ENCODE peak calls at places on chromosomes 5 and 9, in seven cellular contexts. T is GM10248, W is PC-9, L is AG09319, X is tibial artery, G is body of pancreas, M is progenitor cell of endocrine pancreas. Y is an unnamed sample.

GRCh38 chr9:530681-531080 is 310.8 kb upstream of the DMRT1 start:
- DNase-seq in L (no peak), T (no peak), X (peak), W (peak), M (no peak), G (no peak), Y (peak)

GRCh38 chr5:17379188-17379951 is 118.7 kb upstream of the TAF11L2 start:
- DNase-seq in X (no peak), T (no peak), L (no peak), G (no peak), M (no peak), W (no peak), Y (no peak)

GRCh38 chr5:109917154-109917546 is 227.4 kb downstream of the MAN2A1 start:
- DNase-seq in W (no peak), M (no peak), L (no peak), G (no peak), X (no peak), T (no peak), Y (no peak)

GRCh38 chr5:74952406-74952805 is 86.2 kb upstream of the FAM169A start:
- DNase-seq in X (no peak), L (no peak), T (no peak), M (no peak), W (no peak), G (no peak), Y (no peak)

GRCh38 chr5:27328480-27328879 is 290.1 kb upstream of the CDH9 start:
- DNase-seq in G (no peak), X (no peak), W (no peak), M (no peak), L (no peak), T (no peak), Y (no peak)

GRCh38 chr9:127202461-127203139 is 62.0 kb upstream of the GARNL3 start:
- DNase-seq in M (no peak), L (no peak), X (no peak), W (no peak), G (no peak), T (no peak), Y (no peak)

GRCh38 chr5:50559955-50560354 is 106.5 kb upstream of the PARP8 start:
- DNase-seq in G (no peak), M (no peak), W (no peak), X (no peak), L (no peak), T (no peak), Y (no peak)

GRCh38 chr5:80686757-80687156 is 32.0 kb upstream of the DHFR start:
- DNase-seq in X (no peak), G (no peak), M (no peak), L (peak), T (no peak), W (no peak), Y (no peak)

GRCh38 chr5:44388504-44389409 is 463 bp downstream of the FGF10 start:
- DNase-seq in L (no peak), G (peak), T (no peak), X (peak), W (no peak), M (peak), Y (peak)

GRCh38 chr9:129836342-129837007 is 1.2 kb downstream of the USP20 start:
- DNase-seq in L (no peak), X (no peak), G (no peak), T (no peak), M (no peak), W (no peak), Y (peak)

DNA sequence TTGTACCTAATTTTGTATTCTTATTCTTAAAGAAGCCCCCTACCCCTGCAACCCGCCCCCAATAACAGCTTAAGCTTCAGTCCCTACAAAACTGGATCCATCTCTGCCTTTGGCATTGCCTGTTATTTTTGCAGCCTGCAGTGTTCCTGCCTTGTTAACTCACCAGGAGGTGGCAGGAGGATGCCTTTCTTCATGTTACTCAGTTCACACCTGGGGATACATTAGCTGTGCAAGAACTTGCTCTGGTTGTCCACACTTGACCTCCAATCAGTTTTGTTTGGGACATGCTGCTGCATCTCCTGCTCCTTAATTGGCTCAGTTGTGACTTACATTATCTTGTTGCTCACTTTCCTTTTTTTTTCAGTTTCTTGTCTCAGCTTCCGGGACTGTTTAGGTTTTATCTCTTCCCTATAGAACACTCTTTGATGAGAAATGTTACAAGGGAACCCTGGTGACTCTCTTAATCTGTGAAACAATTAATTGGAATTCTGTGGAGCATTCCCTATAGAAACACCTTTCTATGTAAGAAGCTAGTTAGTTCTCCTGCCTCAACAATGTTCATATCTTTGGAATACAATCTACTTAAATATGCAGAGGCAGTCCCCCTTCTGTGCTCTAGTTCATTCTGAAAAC is 467.7 kb upstream of the ACO1 start:
- DNase-seq in M (no peak), L (no peak), X (no peak), W (no peak), G (no peak), T (no peak), Y (no peak)
- TF ChIP-seq CTCF in M (peak), L (no peak), X (no peak), W (no peak), G (no peak), T (peak), Y (no peak)

DNA sequence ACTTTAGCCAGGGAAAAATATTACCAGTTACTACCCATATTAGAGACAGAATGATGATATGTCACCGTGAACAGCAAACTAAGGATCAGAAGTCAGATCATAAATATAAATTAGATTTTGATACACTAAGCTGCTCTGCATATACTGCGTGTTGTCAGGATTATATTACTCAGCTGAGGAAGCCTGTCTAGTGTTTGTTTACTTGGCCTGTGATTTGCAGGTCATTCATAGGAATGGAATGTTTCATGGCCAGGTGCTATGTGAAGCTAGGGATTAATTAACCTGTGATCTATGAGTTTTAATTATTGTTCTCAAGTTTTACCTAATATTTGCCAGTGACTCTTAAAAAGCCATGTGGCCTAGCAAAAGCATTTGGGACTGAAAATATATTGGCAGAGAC is 496.4 kb upstream of the GRIA1 start:
- DNase-seq in G (no peak), M (no peak), L (no peak), T (no peak), W (no peak), X (no peak), Y (no peak)
- TF ChIP-seq CTCF in G (no peak), M (no peak), L (no peak), T (no peak), W (no peak), X (no peak), Y (no peak)

GRCh38 chr5:96823060-96823459 is 15.3 kb upstream of the ERAP1 start:
- DNase-seq in G (no peak), M (no peak), W (no peak), T (no peak), X (no peak), L (no peak), Y (no peak)
- TF ChIP-seq CTCF in G (no peak), M (no peak), W (no peak), T (no peak), X (no peak), L (no peak), Y (no peak)

DNA sequence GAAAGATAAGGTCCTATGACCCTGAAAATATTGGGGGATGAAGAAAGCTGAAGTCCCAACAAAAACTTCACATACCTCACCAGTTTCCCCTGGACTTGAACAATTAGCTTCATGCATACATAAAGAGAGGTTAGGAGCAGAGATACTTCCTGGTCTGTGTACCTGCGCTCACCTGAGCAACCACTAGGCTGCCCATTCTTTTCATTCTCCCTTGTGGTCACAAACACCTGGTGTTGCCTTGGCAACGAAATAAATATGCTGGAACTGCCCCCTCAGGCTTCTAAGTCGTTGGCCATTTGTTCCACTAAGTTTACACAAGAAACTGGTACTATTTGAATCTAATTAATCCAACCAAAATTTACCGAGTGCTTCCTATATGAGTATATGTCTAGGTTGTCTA is 18.1 kb downstream of the OTP start:
- DNase-seq in G (no peak), X (no peak), L (no peak), W (peak), T (no peak), M (no peak), Y (no peak)
- TF ChIP-seq CTCF in G (no peak), X (no peak), L (no peak), W (peak), T (no peak), M (peak), Y (no peak)

DNA sequence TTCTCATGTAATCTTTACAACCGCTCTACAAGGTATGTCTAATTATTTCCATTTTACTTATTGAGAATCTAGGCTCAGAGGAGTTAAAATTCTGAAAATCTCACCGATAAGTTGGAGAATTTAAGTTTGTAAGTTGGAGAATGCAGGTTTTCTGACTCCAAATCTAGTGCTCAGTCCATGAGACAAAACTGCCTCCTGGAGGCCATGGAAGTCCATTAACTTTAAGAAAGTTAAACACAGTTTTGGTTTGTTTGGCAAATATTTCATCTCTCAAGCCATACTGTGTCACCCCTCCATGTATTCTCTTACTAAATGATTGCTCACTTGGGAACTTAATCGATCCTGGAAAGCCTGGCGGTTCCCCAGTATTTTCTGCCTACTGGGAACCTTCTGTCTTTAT is 52.6 kb downstream of the INIP start:
- DNase-seq in G (no peak), X (no peak), M (no peak), W (no peak), L (no peak), T (no peak), Y (no peak)
- TF ChIP-seq CTCF in G (peak), X (peak), M (no peak), W (peak), L (peak), T (peak), Y (peak)

GRCh38 chr9:18141681-18142080 is 332.3 kb upstream of the ADAMTSL1 start:
- DNase-seq in M (no peak), X (no peak), L (no peak), T (no peak), W (no peak), G (no peak), Y (no peak)

GRCh38 chr9:18137815-18138214 is 336.1 kb upstream of the ADAMTSL1 start:
- DNase-seq in X (no peak), M (no peak), W (no peak), T (no peak), L (no peak), G (no peak), Y (no peak)

GRCh38 chr9:18146329-18146728 is 327.6 kb upstream of the ADAMTSL1 start:
- DNase-seq in T (no peak), X (no peak), G (no peak), M (no peak), L (no peak), W (no peak), Y (no peak)

GRCh38 chr9:18138676-18139075 is 335.3 kb upstream of the ADAMTSL1 start:
- DNase-seq in T (no peak), M (no peak), G (no peak), W (no peak), L (no peak), X (no peak), Y (no peak)

GRCh38 chr9:18142964-18143363 is 331.0 kb upstream of the ADAMTSL1 start:
- DNase-seq in L (no peak), G (no peak), M (no peak), W (no peak), T (no peak), X (no peak), Y (no peak)
- TF ChIP-seq CTCF in L (no peak), G (peak), M (peak), W (no peak), T (no peak), X (no peak), Y (peak)

GRCh38 chr5:77867914-77868313 is 91.8 kb upstream of the TBCA start:
- DNase-seq in W (no peak), M (no peak), L (no peak), X (no peak), T (no peak), G (no peak), Y (no peak)
- TF ChIP-seq CTCF in W (no peak), M (no peak), L (peak), X (no peak), T (no peak), G (no peak), Y (no peak)

GRCh38 chr9:120308495-120308894 is 271.5 kb downstream of the CDK5RAP2 start:
- DNase-seq in W (no peak), G (no peak), X (no peak), M (no peak), T (no peak), L (no peak), Y (no peak)
- TF ChIP-seq CTCF in W (no peak), G (no peak), X (no peak), M (no peak), T (no peak), L (no peak), Y (no peak)

GRCh38 chr5:81969912-81970311 is 1.9 kb upstream of the ATG10 start:
- DNase-seq in L (no peak), X (no peak), T (no peak), W (no peak), M (no peak), G (no peak), Y (no peak)

GRCh38 chr5:81972496-81972791 is 621 bp downstream of the ATG10 start:
- DNase-seq in M (no peak), G (no peak), L (no peak), W (no peak), X (no peak), T (no peak), Y (no peak)

GRCh38 chr5:81971086-81971693 is 633 bp upstream of the ATG10 start:
- DNase-seq in X (no peak), L (no peak), W (peak), G (no peak), M (no peak), T (peak), Y (no peak)

GRCh38 chr5:81969226-81969625 is 2.6 kb upstream of the ATG10 start:
- DNase-seq in X (no peak), L (no peak), T (no peak), G (no peak), W (no peak), M (no peak), Y (no peak)

DNA sequence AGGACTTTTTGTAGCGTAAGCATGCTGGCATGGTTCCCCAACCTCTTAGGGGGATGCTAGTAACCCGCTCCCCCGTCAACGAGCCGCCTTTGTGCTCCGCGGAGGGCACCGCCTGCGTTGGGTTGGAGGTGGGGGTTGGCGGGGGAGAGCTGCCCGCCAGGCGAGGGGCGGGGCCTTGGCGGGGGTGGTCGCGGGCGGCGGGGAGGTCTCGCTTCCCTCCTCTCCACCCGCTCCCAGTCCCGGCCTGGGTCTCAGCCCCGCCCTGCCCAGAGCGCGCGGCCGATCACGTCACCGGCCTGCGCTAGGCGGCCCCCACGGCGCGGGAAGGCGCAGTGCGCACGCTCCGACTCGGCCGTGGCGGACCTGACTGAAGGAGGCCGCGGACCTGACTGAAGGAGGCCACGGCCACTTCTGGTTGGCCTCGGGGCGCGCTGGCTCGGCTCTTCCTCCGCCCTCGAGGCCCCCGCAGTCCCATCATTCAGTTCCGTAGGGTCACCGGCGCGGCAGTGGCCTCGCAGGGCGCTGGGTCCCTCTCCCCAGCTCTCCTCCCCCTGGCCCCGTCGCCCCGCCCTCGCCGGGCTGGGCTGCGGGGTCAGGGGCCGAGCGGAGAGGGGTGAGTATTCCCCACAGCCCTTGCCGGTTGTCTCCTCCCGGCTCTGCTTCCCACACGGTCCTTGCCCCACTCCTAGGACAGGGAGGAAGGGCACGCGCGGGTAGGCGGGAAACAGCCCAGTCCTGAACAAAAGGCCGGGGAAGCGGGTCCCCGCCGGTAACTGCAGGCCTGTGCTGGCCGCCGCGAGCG is at the start of gene ATG10:
- DNase-seq in X (peak), W (peak), T (peak), M (peak), G (peak), L (peak), Y (peak)
- TF ChIP-seq CTCF in X (no peak), W (no peak), T (no peak), M (no peak), G (no peak), L (no peak), Y (no peak)

Y was measured in heart left ventricle.